ENCODE peak calls at places on chromosome 16, in eight cellular contexts. E, V, F, K, G, R, M and C are unnamed samples.

GRCh38 chr16:86428729-86429472 is 81.4 kb upstream of the FOXF1 start:
- DNase-seq in E (no peak), V (no peak), G (no peak), F (no peak), R (no peak), K (no peak), M (no peak), C (no peak)

GRCh38 chr16:87789437-87790277 is 23.9 kb upstream of the KLHDC4 start:
- DNase-seq in M (no peak), E (no peak), R (peak; percentile 83), F (no peak), K (peak; percentile 60), G (peak; percentile 3), V (no peak), C (peak; percentile 100)

GRCh38 chr16:75567911-75568310 is 1.7 kb downstream of the GABARAPL2 start:
- DNase-seq in R (no peak), K (no peak), F (no peak), G (no peak), M (no peak), E (no peak), V (no peak), C (no peak)

GRCh38 chr16:25568991-25569390 is 122.8 kb upstream of the HS3ST4 start:
- DNase-seq in E (no peak), M (no peak), R (no peak), F (no peak), V (no peak), G (no peak), K (no peak), C (peak; percentile 59)

GRCh38 chr16:76035689-76036088 is 241.5 kb upstream of the CNTNAP4 start:
- DNase-seq in E (no peak), F (peak; percentile 37), R (no peak), V (no peak), M (no peak), G (no peak), K (no peak), C (no peak)

GRCh38 chr16:16073884-16074781 is 124.7 kb downstream of the ABCC1 start:
- DNase-seq in K (peak; percentile 34), M (no peak), R (no peak), V (no peak), E (no peak), G (peak; percentile 83), F (peak; percentile 62), C (no peak)

GRCh38 chr16:1048442-1049112 is 24.0 kb upstream of the SSTR5 start:
- DNase-seq in V (no peak), E (no peak), R (no peak), M (no peak), F (peak; percentile 89), K (peak; percentile 39), G (no peak), C (no peak)

GRCh38 chr16:84144301-84144858 is 597 bp downstream of the HSDL1 start:
- DNase-seq in M (peak; percentile 24), K (peak; percentile 30), R (no peak), F (peak; percentile 62), V (peak; percentile 10), G (peak; percentile 86), E (no peak), C (no peak)

GRCh38 chr16:1580256-1580655 is 31.6 kb downstream of the IFT140 start:
- DNase-seq in R (no peak), K (no peak), F (no peak), G (peak; percentile 10), M (no peak), V (no peak), E (no peak), C (no peak)

GRCh38 chr16:89155184-89155679 is 16.3 kb upstream of the CDH15 start:
- DNase-seq in F (no peak), K (peak; percentile 59), G (no peak), V (peak; percentile 27), E (no peak), M (no peak), R (peak; percentile 86), C (no peak)

GRCh38 chr16:57504001-57504400 is 17.7 kb upstream of the DOK4 start:
- DNase-seq in K (no peak), V (no peak), F (no peak), R (no peak), E (no peak), M (no peak), G (peak; percentile 40), C (no peak)

GRCh38 chr16:56364865-56365264 is 60.5 kb downstream of the AMFR start:
- DNase-seq in R (no peak), F (no peak), E (no peak), G (no peak), K (no peak), V (no peak), M (no peak), C (no peak)

DNA sequence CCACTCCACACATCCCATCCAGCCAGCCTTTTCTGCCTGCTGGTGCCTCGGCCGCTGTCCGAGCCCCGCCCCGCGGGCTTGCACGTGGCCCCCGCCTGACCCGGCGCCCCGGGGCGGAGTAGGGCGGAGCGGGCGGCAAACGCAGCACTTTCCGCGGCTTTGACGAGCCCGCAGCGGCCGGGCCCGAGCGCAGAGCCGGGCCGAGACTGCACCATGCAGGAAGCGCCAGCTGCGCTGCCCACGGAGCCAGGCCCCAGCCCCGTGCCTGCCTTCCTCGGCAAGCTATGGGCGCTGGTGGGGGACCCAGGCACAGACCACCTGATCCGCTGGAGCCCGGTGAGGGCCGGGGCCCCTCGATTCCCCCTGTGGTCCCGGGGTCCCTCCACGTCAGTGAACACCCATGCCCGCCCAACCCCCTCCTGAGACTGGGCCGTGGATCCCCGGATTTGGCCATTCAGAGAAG is at the start of gene HSF4:
- DNase-seq in M (peak; percentile 78), R (peak; percentile 85), V (peak; percentile 34), F (peak; percentile 56), E (no peak), K (peak; percentile 79), G (peak; percentile 89), C (no peak)
- H3K27ac ChIP-seq in M (peak within 1 kb of the TSS; percentile 38), R (peak within 1 kb of the TSS; percentile 73), V (peak within 1 kb of the TSS; percentile 91), F (no peak within 1 kb of the TSS), E (no peak within 1 kb of the TSS), K (peak within 1 kb of the TSS; percentile 76), G (no peak within 1 kb of the TSS), C (no peak within 1 kb of the TSS)

GRCh38 chr16:22813223-22813945 is 578 bp upstream of the HS3ST2 start:
- DNase-seq in V (peak; percentile 29), E (no peak), R (peak; percentile 76), M (no peak), F (peak; percentile 94), K (peak; percentile 32), G (peak; percentile 71), C (peak; percentile 75)
- H3K4me3 ChIP-seq in V (peak overlapping the region; percentile 34), E (no peak overlapping the region), R (peak overlapping the region; percentile 60), M (no peak overlapping the region), F (peak overlapping the region; percentile 62), K (peak overlapping the region; percentile 58), G (peak overlapping the region; percentile 21), C (peak overlapping the region; percentile 65)

GRCh38 chr16:3938471-3938842 is 57.9 kb upstream of the CREBBP start:
- DNase-seq in K (no peak), F (no peak), M (no peak), G (no peak), R (no peak), V (no peak), E (no peak), C (no peak)
- TF ChIP-seq CTCF in K (no peak), F (no peak), M (no peak), G (no peak), R (no peak), V (no peak), E (no peak), C (no peak)

GRCh38 chr16:2752850-2753522 is 548 bp downstream of the SRRM2 start:
- DNase-seq in V (peak; percentile 78), E (no peak), K (peak; percentile 86), G (no peak), F (peak; percentile 95), M (peak; percentile 80), R (peak; percentile 91), C (no peak)

GRCh38 chr16:2749936-2750335 is 2.5 kb upstream of the SRRM2 start:
- DNase-seq in R (no peak), K (no peak), G (no peak), V (no peak), F (no peak), M (no peak), E (no peak), C (no peak)

GRCh38 chr16:2753523-2754020 is 1.1 kb downstream of the SRRM2 start:
- DNase-seq in K (no peak), M (peak; percentile 17), G (no peak), V (no peak), R (no peak), F (peak; percentile 35), E (no peak), C (no peak)

GRCh38 chr16:2751577-2752034 is 832 bp upstream of the SRRM2 start:
- DNase-seq in M (no peak), G (no peak), R (no peak), E (no peak), V (no peak), F (no peak), K (no peak), C (no peak)

GRCh38 chr16:2752035-2752849 is at the start of gene SRRM2:
- DNase-seq in K (peak; percentile 95), G (peak; percentile 97), M (peak; percentile 98), F (peak; percentile 98), R (peak; percentile 97), E (peak; percentile 89), V (peak; percentile 90), C (peak; percentile 66)
- H3K27ac ChIP-seq in K (peak within 1 kb of the TSS; percentile 100), G (peak within 1 kb of the TSS; percentile 100), M (peak within 1 kb of the TSS; percentile 95), F (peak within 1 kb of the TSS; percentile 97), R (peak within 1 kb of the TSS; percentile 89), E (peak within 1 kb of the TSS; percentile 98), V (peak within 1 kb of the TSS; percentile 97), C (peak within 1 kb of the TSS; percentile 81)

GRCh38 chr16:50841081-50841886 is 99.4 kb downstream of the CYLD start:
- DNase-seq in K (no peak), E (no peak), G (no peak), R (no peak), V (no peak), F (peak; percentile 13), M (no peak), C (no peak)
- H3K4me3 ChIP-seq in K (peak overlapping the region; percentile 40), E (no peak overlapping the region), G (no peak overlapping the region), R (peak overlapping the region; percentile 26), V (peak overlapping the region; percentile 4), F (peak overlapping the region; percentile 28), M (no peak overlapping the region), C (no peak overlapping the region)

DNA sequence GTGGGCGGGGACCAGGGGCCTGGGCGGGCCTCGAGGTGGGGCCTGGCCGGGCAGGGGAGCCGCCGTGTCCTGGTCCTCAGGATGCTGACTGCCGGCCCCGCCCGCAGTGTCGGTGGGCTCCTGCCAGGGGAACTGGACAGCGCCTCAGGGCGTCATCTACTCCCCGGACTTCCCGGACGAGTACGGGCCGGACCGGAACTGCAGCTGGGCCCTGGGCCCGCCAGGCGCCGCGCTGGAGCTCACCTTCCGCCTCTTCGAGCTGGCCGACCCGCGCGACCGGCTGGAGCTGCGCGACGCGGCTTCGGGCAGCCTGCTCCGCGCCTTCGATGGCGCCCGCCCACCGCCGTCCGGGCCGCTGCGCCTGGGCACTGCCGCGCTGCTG is 2.4 kb upstream of the PAQR4 start:
- DNase-seq in M (no peak), K (peak; percentile 55), F (peak; percentile 29), V (no peak), R (no peak), G (peak; percentile 87), E (no peak), C (no peak)
- TF ChIP-seq CTCF in M (no peak), K (peak; percentile 10), F (no peak), V (no peak), R (no peak), G (no peak), E (no peak), C (no peak)